ENCODE peak calls at places on chromosomes 6 and 20, in ten cellular contexts. P is neural crest cell, Y is A673, T is stomach, Q is mesothelial cell of epicardium, W is HFF-Myc, U is transverse colon, Z is SK-N-SH, F is A549, N is fibroblast of pulmonary artery. M is an unnamed sample.

GRCh38 chr6:138031850-138032249 is 75.4 kb downstream of the PERP start:
- DNase-seq in Y (no peak), Z (no peak), Q (no peak), U (no peak), W (no peak), F (no peak), T (no peak), N (no peak), P (no peak), M (no peak)

GRCh38 chr6:164928366-164929154 is 380.8 kb downstream of the C6orf118 start:
- DNase-seq in Z (peak), F (no peak), T (no peak), Y (no peak), Q (no peak), P (no peak), W (no peak), N (no peak), U (no peak), M (no peak)

GRCh38 chr6:28488916-28489365 is 26.7 kb downstream of the GPX6 start:
- DNase-seq in N (peak), F (no peak), Q (no peak), P (peak), T (no peak), W (peak), Y (peak), Z (peak), U (no peak), M (peak)

GRCh38 chr6:45655630-45656422 is 278.1 kb upstream of the SUPT3H start:
- DNase-seq in F (peak), W (peak), P (no peak), Y (peak), T (no peak), U (no peak), Z (no peak), Q (no peak), N (peak), M (no peak)

GRCh38 chr6:25717856-25718740 is 36.4 kb upstream of the SLC17A4 start:
- DNase-seq in U (no peak), P (no peak), T (no peak), N (peak), Q (no peak), F (peak), W (peak), Y (peak), Z (peak), M (peak)

GRCh38 chr20:13139459-13140150 is 81.5 kb upstream of the ISM1 start:
- DNase-seq in U (no peak), T (no peak), W (peak), Y (peak), P (no peak), Q (no peak), Z (no peak), N (no peak), F (no peak), M (no peak)

GRCh38 chr20:32902456-32903420 is 44.0 kb downstream of the EFCAB8 start:
- DNase-seq in P (peak), W (no peak), Q (peak), U (peak), F (peak), Z (peak), T (peak), Y (peak), N (peak), M (peak)

GRCh38 chr20:38731738-38732113 is 7.4 kb downstream of the SLC32A1 start:
- DNase-seq in F (no peak), P (no peak), Q (no peak), W (no peak), U (no peak), Z (peak), Y (no peak), T (no peak), N (no peak), M (no peak)

GRCh38 chr6:97316982-97317381 is 34.0 kb upstream of the MMS22L start:
- DNase-seq in Q (no peak), N (no peak), T (no peak), W (no peak), Y (no peak), F (no peak), U (no peak), P (no peak), Z (no peak), M (no peak)

GRCh38 chr6:137332637-137333228 is 113.5 kb upstream of the IFNGR1 start:
- DNase-seq in Q (no peak), F (no peak), U (no peak), N (peak), P (no peak), Z (no peak), Y (peak), T (no peak), W (no peak), M (no peak)

GRCh38 chr6:69867075-69867911 is 937 bp downstream of the COL19A1 start:
- DNase-seq in T (peak), N (peak), W (no peak), Z (peak), U (peak), Q (peak), F (peak), Y (peak), P (peak), M (peak)

GRCh38 chr6:122180132-122180531 is 219.3 kb upstream of the HSF2 start:
- DNase-seq in Z (no peak), Q (no peak), T (no peak), P (no peak), N (no peak), F (no peak), U (no peak), W (no peak), Y (peak), M (no peak)

GRCh38 chr6:44538131-44538835 is 150.8 kb downstream of the CDC5L start:
- DNase-seq in F (no peak), Z (no peak), Q (no peak), U (no peak), W (no peak), T (no peak), Y (no peak), P (no peak), N (no peak), M (no peak)

GRCh38 chr6:36722365-36722764 is 24.7 kb downstream of the RAB44 start:
- DNase-seq in T (no peak), N (no peak), Y (no peak), Q (no peak), W (no peak), P (no peak), U (no peak), F (no peak), Z (no peak), M (no peak)

GRCh38 chr6:117272032-117272866 is 6.9 kb downstream of the VGLL2 start:
- DNase-seq in Z (no peak), T (no peak), W (no peak), F (no peak), N (no peak), Y (no peak), U (no peak), Q (no peak), P (no peak), M (peak)

GRCh38 chr6:41088451-41088850 is 15.7 kb downstream of the NFYA start:
- DNase-seq in N (no peak), Q (no peak), T (no peak), W (no peak), P (no peak), Z (no peak), U (no peak), Y (no peak), F (no peak), M (no peak)

GRCh38 chr20:17504898-17505663 is 26.1 kb downstream of the BFSP1 start:
- DNase-seq in Z (peak), F (peak), W (no peak), U (peak), P (peak), T (peak), Y (peak), Q (peak), N (peak), M (peak)

GRCh38 chr6:146154197-146154596 is 125.3 kb downstream of the GRM1 start:
- DNase-seq in Y (no peak), P (no peak), N (no peak), Q (no peak), W (no peak), Z (no peak), U (no peak), T (no peak), F (no peak), M (peak)

GRCh38 chr20:36259177-36259835 is 23.0 kb downstream of the AAR2 start:
- DNase-seq in Z (no peak), T (no peak), Q (no peak), F (no peak), U (no peak), Y (no peak), N (no peak), W (no peak), P (no peak), M (peak)

GRCh38 chr6:35197196-35197595 is 16.6 kb upstream of the SCUBE3 start:
- DNase-seq in N (no peak), Q (no peak), F (no peak), Y (no peak), U (no peak), T (no peak), Z (no peak), W (no peak), P (no peak), M (no peak)

GRCh38 chr20:32479697-32480140 is 105.4 kb downstream of the NOL4L start:
- DNase-seq in Q (no peak), T (no peak), N (no peak), P (no peak), W (no peak), U (peak), Y (no peak), Z (no peak), F (no peak), M (no peak)

GRCh38 chr20:19397676-19398075 is 185.2 kb downstream of the SLC24A3 start:
- DNase-seq in F (no peak), N (no peak), Y (peak), P (no peak), T (no peak), Q (no peak), Z (no peak), W (no peak), U (no peak), M (peak)

GRCh38 chr6:8983202-8983688 is 547.9 kb upstream of the SLC35B3 start:
- DNase-seq in Z (peak), W (peak), T (peak), U (peak), F (peak), Q (peak), Y (peak), P (peak), N (peak), M (peak)

GRCh38 chr20:61684136-61684535 is 381.5 kb downstream of the TAF4 start:
- DNase-seq in W (no peak), T (no peak), U (no peak), Y (no peak), F (no peak), Z (no peak), Q (no peak), P (no peak), N (no peak), M (no peak)

DNA sequence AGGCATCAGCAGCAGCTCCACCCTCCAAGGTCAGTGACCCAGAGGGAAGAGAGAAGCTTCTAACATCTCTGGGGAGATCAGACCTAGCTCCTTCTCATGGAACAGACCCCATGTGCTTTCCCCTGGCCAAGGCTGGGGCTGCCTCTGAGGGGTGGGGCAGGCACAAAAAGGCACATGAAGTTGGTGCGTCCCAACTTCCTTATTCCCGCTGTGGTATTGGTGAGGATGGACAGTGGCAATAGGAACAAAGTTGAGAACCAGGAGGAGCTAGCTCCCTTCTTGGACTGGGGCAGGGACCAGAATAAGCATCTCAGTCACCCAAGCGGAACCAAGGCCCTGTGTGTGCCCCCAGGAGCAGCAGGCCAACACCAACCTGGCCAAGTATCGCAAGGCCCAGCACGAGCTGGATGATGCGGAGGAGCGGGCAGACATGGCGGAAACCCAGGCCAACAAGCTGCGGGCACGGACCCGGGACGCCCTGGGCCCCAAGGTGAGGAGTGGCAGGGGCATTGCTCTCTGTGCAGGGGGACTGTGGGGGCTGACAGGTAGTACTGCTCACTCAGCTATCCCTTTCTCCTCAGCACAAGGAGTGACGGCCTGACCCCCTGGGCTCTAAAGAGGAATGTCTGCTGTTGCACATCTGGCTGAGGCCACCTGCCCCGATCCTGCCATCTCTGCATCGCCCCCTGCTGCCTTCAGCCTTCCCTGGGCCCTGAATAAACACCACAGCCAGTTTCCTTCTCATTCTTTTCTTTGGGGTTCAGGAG is 46.1 kb downstream of the MYH7B start:
- DNase-seq in U (no peak), T (no peak), Z (peak), N (no peak), F (no peak), W (no peak), Q (no peak), P (no peak), Y (no peak), M (peak)
- TF ChIP-seq CTCF in U (no peak), T (no peak), Z (peak), N (peak), F (peak), W (peak), Q (no peak), P (peak), Y (peak), M (peak)

GRCh38 chr6:3305216-3305565 is 46.4 kb downstream of the PSMG4 start:
- DNase-seq in T (no peak), U (no peak), Y (no peak), Z (no peak), P (no peak), F (no peak), N (no peak), W (no peak), Q (no peak), M (no peak)
- TF ChIP-seq CTCF in T (no peak), U (no peak), Y (no peak), Z (no peak), P (no peak), F (no peak), N (no peak), W (no peak), Q (no peak), M (no peak)

GRCh38 chr6:49799090-49799489 is 12.0 kb upstream of the PGK2 start:
- DNase-seq in N (no peak), Y (no peak), W (no peak), P (no peak), F (no peak), Q (no peak), T (no peak), Z (no peak), U (no peak), M (no peak)
- TF ChIP-seq CTCF in N (no peak), Y (no peak), W (no peak), P (no peak), F (no peak), Q (no peak), T (no peak), Z (no peak), U (no peak), M (no peak)

GRCh38 chr6:159759645-159760044 is 2.2 kb upstream of the ACAT2 start:
- DNase-seq in N (no peak), F (no peak), W (no peak), T (no peak), Y (peak), P (no peak), Z (no peak), Q (no peak), U (no peak), M (no peak)

GRCh38 chr6:159761135-159761872 is 541 bp upstream of the ACAT2 start:
- DNase-seq in P (peak), Q (no peak), Y (peak), N (peak), U (peak), T (peak), W (no peak), F (no peak), Z (peak), M (peak)

GRCh38 chr6:159760602-159761057 is 1.2 kb upstream of the ACAT2 start:
- DNase-seq in P (no peak), F (no peak), T (no peak), W (no peak), N (peak), Q (no peak), U (no peak), Z (no peak), Y (peak), M (peak)

GRCh38 chr6:159756508-159756907 is 5.3 kb upstream of the ACAT2 start:
- DNase-seq in P (no peak), N (no peak), F (no peak), Q (no peak), W (no peak), T (no peak), U (no peak), Z (no peak), Y (no peak), M (no peak)

GRCh38 chr6:159758031-159759001 is 3.5 kb upstream of the ACAT2 start:
- DNase-seq in U (no peak), N (peak), Y (no peak), P (no peak), Z (no peak), F (peak), Q (no peak), W (no peak), T (no peak), M (peak)
- TF ChIP-seq CTCF in U (no peak), N (peak), Y (peak), P (no peak), Z (peak), F (no peak), Q (no peak), W (peak), T (no peak), M (peak)

M was measured in GM23338.